ENCODE peak calls at places on chromosomes 1 and 21, in ten cellular contexts. One of them, this sample, is unnamed.

GRCh38 chr21:34834852-34835501 is 166.2 kb downstream of the CLIC6 start:
- DNase-seq in nephron progenitor cell: no peak
- DNase-seq in PC-3: no peak
- DNase-seq in Panc1: no peak
- DNase-seq in A549: no peak
- DNase-seq in cardiac muscle cell: no peak
- DNase-seq in keratinocyte: no peak
- DNase-seq in GM20000: no peak
- DNase-seq in heart right ventricle: no peak
- DNase-seq in psoas muscle: no peak
- DNase-seq in this sample: no peak

GRCh38 chr21:21907271-21907670 is 909.1 kb downstream of the NCAM2 start:
- DNase-seq in nephron progenitor cell: no peak
- DNase-seq in PC-3: no peak
- DNase-seq in Panc1: no peak
- DNase-seq in A549: no peak
- DNase-seq in cardiac muscle cell: no peak
- DNase-seq in keratinocyte: no peak
- DNase-seq in GM20000: no peak
- DNase-seq in heart right ventricle: no peak
- DNase-seq in psoas muscle: no peak
- DNase-seq in this sample: no peak

GRCh38 chr1:31798433-31799195 is 17.2 kb downstream of the SPOCD1 start:
- DNase-seq in nephron progenitor cell: no peak
- DNase-seq in PC-3: peak; percentile 87
- DNase-seq in Panc1: peak; percentile 42
- DNase-seq in A549: peak; percentile 35
- DNase-seq in cardiac muscle cell: peak; percentile 80
- DNase-seq in keratinocyte: peak; percentile 30
- DNase-seq in GM20000: no peak
- DNase-seq in heart right ventricle: no peak
- DNase-seq in psoas muscle: no peak
- DNase-seq in this sample: no peak

GRCh38 chr1:224357626-224358124 is 996 bp downstream of the CNIH4 start:
- DNase-seq in nephron progenitor cell: no peak
- DNase-seq in PC-3: peak; percentile 24
- DNase-seq in Panc1: no peak
- DNase-seq in A549: peak; percentile 29
- DNase-seq in cardiac muscle cell: peak; percentile 83
- DNase-seq in keratinocyte: no peak
- DNase-seq in GM20000: no peak
- DNase-seq in heart right ventricle: no peak
- DNase-seq in psoas muscle: no peak
- DNase-seq in this sample: no peak

GRCh38 chr1:114154963-114155322 is 1.3 kb upstream of the SYT6 start:
- DNase-seq in nephron progenitor cell: peak; percentile 91
- DNase-seq in PC-3: no peak
- DNase-seq in Panc1: no peak
- DNase-seq in A549: no peak
- DNase-seq in cardiac muscle cell: peak; percentile 17
- DNase-seq in keratinocyte: peak; percentile 4
- DNase-seq in GM20000: no peak
- DNase-seq in heart right ventricle: no peak
- DNase-seq in psoas muscle: no peak
- DNase-seq in this sample: peak; percentile 44

GRCh38 chr1:159862031-159862430 is 426 bp downstream of the VSIG8 start:
- DNase-seq in nephron progenitor cell: no peak
- DNase-seq in PC-3: no peak
- DNase-seq in Panc1: no peak
- DNase-seq in A549: no peak
- DNase-seq in cardiac muscle cell: no peak
- DNase-seq in keratinocyte: no peak
- DNase-seq in GM20000: no peak
- DNase-seq in heart right ventricle: no peak
- DNase-seq in psoas muscle: no peak
- DNase-seq in this sample: no peak

GRCh38 chr1:15451014-15451722 is 5.4 kb upstream of the CELA2A start:
- DNase-seq in nephron progenitor cell: no peak
- DNase-seq in PC-3: no peak
- DNase-seq in Panc1: no peak
- DNase-seq in A549: no peak
- DNase-seq in cardiac muscle cell: no peak
- DNase-seq in keratinocyte: no peak
- DNase-seq in GM20000: no peak
- DNase-seq in heart right ventricle: no peak
- DNase-seq in psoas muscle: no peak
- DNase-seq in this sample: no peak

GRCh38 chr1:33321178-33321577 is 280 bp upstream of the A3GALT2 start:
- DNase-seq in nephron progenitor cell: no peak
- DNase-seq in PC-3: no peak
- DNase-seq in Panc1: no peak
- DNase-seq in A549: no peak
- DNase-seq in cardiac muscle cell: no peak
- DNase-seq in keratinocyte: no peak
- DNase-seq in GM20000: no peak
- DNase-seq in heart right ventricle: no peak
- DNase-seq in psoas muscle: no peak
- DNase-seq in this sample: no peak

GRCh38 chr1:28796321-28797213 is 15.4 kb upstream of the OPRD1 start:
- DNase-seq in nephron progenitor cell: no peak
- DNase-seq in PC-3: no peak
- DNase-seq in Panc1: no peak
- DNase-seq in A549: no peak
- DNase-seq in cardiac muscle cell: peak; percentile 29
- DNase-seq in keratinocyte: no peak
- DNase-seq in GM20000: no peak
- DNase-seq in heart right ventricle: no peak
- DNase-seq in psoas muscle: no peak
- DNase-seq in this sample: no peak

GRCh38 chr21:43811262-43812105 is 22.1 kb downstream of the RRP1 start:
- DNase-seq in nephron progenitor cell: no peak
- DNase-seq in PC-3: no peak
- DNase-seq in Panc1: no peak
- DNase-seq in A549: no peak
- DNase-seq in cardiac muscle cell: no peak
- DNase-seq in keratinocyte: no peak
- DNase-seq in GM20000: no peak
- DNase-seq in heart right ventricle: no peak
- DNase-seq in psoas muscle: no peak
- DNase-seq in this sample: no peak

GRCh38 chr1:22808846-22809501 is 98.3 kb downstream of the EPHB2 start:
- DNase-seq in nephron progenitor cell: no peak
- DNase-seq in PC-3: peak; percentile 24
- DNase-seq in Panc1: no peak
- DNase-seq in A549: no peak
- DNase-seq in cardiac muscle cell: peak; percentile 91
- DNase-seq in keratinocyte: no peak
- DNase-seq in GM20000: no peak
- DNase-seq in heart right ventricle: peak; percentile 66
- DNase-seq in psoas muscle: peak; percentile 72
- DNase-seq in this sample: no peak

GRCh38 chr1:47515390-47515789 is 77.5 kb downstream of the FOXD2 start:
- DNase-seq in nephron progenitor cell: no peak
- DNase-seq in PC-3: no peak
- DNase-seq in Panc1: no peak
- DNase-seq in A549: no peak
- DNase-seq in cardiac muscle cell: no peak
- DNase-seq in keratinocyte: no peak
- DNase-seq in GM20000: no peak
- DNase-seq in heart right ventricle: no peak
- DNase-seq in psoas muscle: no peak
- DNase-seq in this sample: no peak

GRCh38 chr1:155983191-155984023 is 5.1 kb upstream of the ARHGEF2 start:
- DNase-seq in nephron progenitor cell: no peak
- DNase-seq in PC-3: peak; percentile 70
- DNase-seq in Panc1: peak; percentile 98
- DNase-seq in A549: peak; percentile 80
- DNase-seq in cardiac muscle cell: peak; percentile 99
- DNase-seq in keratinocyte: peak; percentile 61
- DNase-seq in GM20000: no peak
- DNase-seq in heart right ventricle: peak; percentile 72
- DNase-seq in psoas muscle: peak; percentile 76
- DNase-seq in this sample: peak; percentile 22

GRCh38 chr1:241639653-241640148 is 468 bp downstream of the CHML start:
- DNase-seq in nephron progenitor cell: peak; percentile 61
- DNase-seq in PC-3: no peak
- DNase-seq in Panc1: no peak
- DNase-seq in A549: peak; percentile 67
- DNase-seq in cardiac muscle cell: peak; percentile 44
- DNase-seq in keratinocyte: no peak
- DNase-seq in GM20000: no peak
- DNase-seq in heart right ventricle: peak; percentile 36
- DNase-seq in psoas muscle: peak; percentile 25
- DNase-seq in this sample: peak; percentile 15

GRCh38 chr1:31368611-31369107 is 4.2 kb downstream of the FABP3 start:
- DNase-seq in nephron progenitor cell: no peak
- DNase-seq in PC-3: no peak
- DNase-seq in Panc1: no peak
- DNase-seq in A549: no peak
- DNase-seq in cardiac muscle cell: no peak
- DNase-seq in keratinocyte: no peak
- DNase-seq in GM20000: no peak
- DNase-seq in heart right ventricle: peak; percentile 39
- DNase-seq in psoas muscle: no peak
- DNase-seq in this sample: no peak

GRCh38 chr1:164668451-164668850 is 109.5 kb downstream of the PBX1 start:
- DNase-seq in nephron progenitor cell: no peak
- DNase-seq in PC-3: no peak
- DNase-seq in Panc1: no peak
- DNase-seq in A549: no peak
- DNase-seq in cardiac muscle cell: no peak
- DNase-seq in keratinocyte: no peak
- DNase-seq in GM20000: no peak
- DNase-seq in heart right ventricle: no peak
- DNase-seq in psoas muscle: no peak
- DNase-seq in this sample: no peak

GRCh38 chr1:41735587-41736290 is 183.0 kb downstream of the HIVEP3 start:
- DNase-seq in nephron progenitor cell: peak; percentile 34
- DNase-seq in PC-3: no peak
- DNase-seq in Panc1: no peak
- DNase-seq in A549: no peak
- DNase-seq in cardiac muscle cell: peak; percentile 67
- DNase-seq in keratinocyte: no peak
- DNase-seq in GM20000: no peak
- DNase-seq in heart right ventricle: peak; percentile 39
- DNase-seq in psoas muscle: no peak
- DNase-seq in this sample: peak; percentile 8

GRCh38 chr1:194600716-194601115 is 1414.3 kb upstream of the B3GALT2 start:
- DNase-seq in nephron progenitor cell: no peak
- DNase-seq in PC-3: no peak
- DNase-seq in Panc1: no peak
- DNase-seq in A549: no peak
- DNase-seq in cardiac muscle cell: no peak
- DNase-seq in keratinocyte: no peak
- DNase-seq in GM20000: no peak
- DNase-seq in heart right ventricle: no peak
- DNase-seq in psoas muscle: no peak
- DNase-seq in this sample: no peak

GRCh38 chr1:167991546-167991945 is 54.7 kb upstream of the MPC2 start:
- DNase-seq in nephron progenitor cell: no peak
- DNase-seq in PC-3: peak; percentile 44
- DNase-seq in Panc1: no peak
- DNase-seq in A549: no peak
- DNase-seq in cardiac muscle cell: no peak
- DNase-seq in keratinocyte: no peak
- DNase-seq in GM20000: no peak
- DNase-seq in heart right ventricle: no peak
- DNase-seq in psoas muscle: no peak
- DNase-seq in this sample: no peak

GRCh38 chr1:53754484-53755312 is 15.7 kb upstream of the GLIS1 start:
- DNase-seq in nephron progenitor cell: peak; percentile 57
- DNase-seq in PC-3: peak; percentile 82
- DNase-seq in Panc1: no peak
- DNase-seq in A549: peak; percentile 48
- DNase-seq in cardiac muscle cell: peak; percentile 80
- DNase-seq in keratinocyte: no peak
- DNase-seq in GM20000: peak; percentile 49
- DNase-seq in heart right ventricle: no peak
- DNase-seq in psoas muscle: no peak
- DNase-seq in this sample: peak; percentile 39
- TF ChIP-seq CTCF in nephron progenitor cell: peak; percentile 77
- TF ChIP-seq CTCF in PC-3: peak; percentile 91
- TF ChIP-seq CTCF in Panc1: peak; percentile 84
- TF ChIP-seq CTCF in A549: peak; percentile 74
- TF ChIP-seq CTCF in cardiac muscle cell: peak; percentile 80
- TF ChIP-seq CTCF in keratinocyte: peak; percentile 71
- TF ChIP-seq CTCF in GM20000: peak; percentile 68
- TF ChIP-seq CTCF in heart right ventricle: peak; percentile 74
- TF ChIP-seq CTCF in psoas muscle: peak; percentile 62
- TF ChIP-seq CTCF in this sample: peak; percentile 75

DNA sequence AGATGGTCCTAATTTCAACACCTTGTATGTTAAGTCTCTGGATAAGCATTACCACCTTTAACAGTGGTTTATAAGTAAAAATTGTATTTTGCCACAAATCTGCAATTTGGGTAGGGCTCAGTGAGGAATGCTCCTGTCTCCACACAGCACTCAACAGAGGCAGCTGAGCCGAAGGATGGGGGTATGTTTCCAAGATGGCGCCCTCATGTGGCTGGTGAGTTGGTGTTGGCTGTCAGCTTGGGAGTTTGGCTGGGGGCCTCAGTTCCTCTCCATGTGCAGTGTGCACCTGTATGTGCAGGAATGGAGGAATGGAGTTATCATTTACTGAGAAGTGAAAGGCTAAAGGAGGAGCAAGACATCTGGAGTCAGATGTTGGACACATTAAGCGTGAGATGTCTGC is 136.8 kb downstream of the GABPA start:
- DNase-seq in nephron progenitor cell: no peak
- DNase-seq in PC-3: peak; percentile 17
- DNase-seq in Panc1: no peak
- DNase-seq in A549: peak; percentile 12
- DNase-seq in cardiac muscle cell: no peak
- DNase-seq in keratinocyte: no peak
- DNase-seq in GM20000: no peak
- DNase-seq in heart right ventricle: no peak
- DNase-seq in psoas muscle: no peak
- DNase-seq in this sample: no peak
- TF ChIP-seq CTCF in nephron progenitor cell: no peak
- TF ChIP-seq CTCF in PC-3: peak; percentile 48
- TF ChIP-seq CTCF in Panc1: peak; percentile 33
- TF ChIP-seq CTCF in A549: no peak
- TF ChIP-seq CTCF in cardiac muscle cell: no peak
- TF ChIP-seq CTCF in keratinocyte: peak; percentile 35
- TF ChIP-seq CTCF in GM20000: peak; percentile 1
- TF ChIP-seq CTCF in heart right ventricle: peak; percentile 5
- TF ChIP-seq CTCF in psoas muscle: no peak
- TF ChIP-seq CTCF in this sample: peak; percentile 24

GRCh38 chr1:3518256-3518655 is 63.8 kb downstream of the ARHGEF16 start:
- DNase-seq in nephron progenitor cell: no peak
- DNase-seq in PC-3: peak; percentile 46
- DNase-seq in Panc1: no peak
- DNase-seq in A549: no peak
- DNase-seq in cardiac muscle cell: no peak
- DNase-seq in keratinocyte: no peak
- DNase-seq in GM20000: no peak
- DNase-seq in heart right ventricle: no peak
- DNase-seq in psoas muscle: no peak
- DNase-seq in this sample: no peak
- TF ChIP-seq CTCF in nephron progenitor cell: peak; percentile 49
- TF ChIP-seq CTCF in PC-3: peak; percentile 95
- TF ChIP-seq CTCF in Panc1: peak; percentile 91
- TF ChIP-seq CTCF in A549: peak; percentile 16
- TF ChIP-seq CTCF in cardiac muscle cell: peak; percentile 56
- TF ChIP-seq CTCF in keratinocyte: peak; percentile 65
- TF ChIP-seq CTCF in GM20000: peak; percentile 38
- TF ChIP-seq CTCF in heart right ventricle: peak; percentile 55
- TF ChIP-seq CTCF in psoas muscle: peak; percentile 62
- TF ChIP-seq CTCF in this sample: peak; percentile 70

GRCh38 chr1:111813440-111814304 is 58.0 kb downstream of the DDX20 start:
- DNase-seq in nephron progenitor cell: no peak
- DNase-seq in PC-3: peak; percentile 6
- DNase-seq in Panc1: no peak
- DNase-seq in A549: no peak
- DNase-seq in cardiac muscle cell: peak; percentile 13
- DNase-seq in keratinocyte: no peak
- DNase-seq in GM20000: no peak
- DNase-seq in heart right ventricle: no peak
- DNase-seq in psoas muscle: no peak
- DNase-seq in this sample: no peak
- TF ChIP-seq CTCF in nephron progenitor cell: no peak
- TF ChIP-seq CTCF in PC-3: peak; percentile 31
- TF ChIP-seq CTCF in Panc1: no peak
- TF ChIP-seq CTCF in A549: no peak
- TF ChIP-seq CTCF in cardiac muscle cell: peak; percentile 20
- TF ChIP-seq CTCF in keratinocyte: no peak
- TF ChIP-seq CTCF in GM20000: no peak
- TF ChIP-seq CTCF in heart right ventricle: no peak
- TF ChIP-seq CTCF in psoas muscle: no peak
- TF ChIP-seq CTCF in this sample: peak; percentile 19

This sample was measured in neural crest cell.